ENCODE peak calls at places on chromosome X, in eight cellular contexts. One of them, this sample, is unnamed.

GRCh38 chrX:100494570-100494969 is 84.5 kb upstream of the PCDH19 start:
- DNase-seq in RWPE2: no peak
- DNase-seq in activated T-cell treated with anti-CD3 and anti-CD28 coated beads for 1 hour: no peak
- DNase-seq in HTR-8/SVneo: no peak
- DNase-seq in NCI-H1436: no peak
- DNase-seq in Daoy: no peak
- DNase-seq in cardiac muscle cell: peak
- DNase-seq in T-helper 17 cell: no peak
- DNase-seq in this sample: no peak

GRCh38 chrX:149456476-149457245 is 48.4 kb downstream of the IDS start:
- DNase-seq in cardiac muscle cell: no peak
- DNase-seq in T-helper 17 cell: no peak
- DNase-seq in HTR-8/SVneo: no peak
- DNase-seq in Daoy: no peak
- DNase-seq in NCI-H1436: no peak
- DNase-seq in RWPE2: no peak
- DNase-seq in activated T-cell treated with anti-CD3 and anti-CD28 coated beads for 1 hour: no peak
- DNase-seq in this sample: no peak

GRCh38 chrX:95145848-95146540 is 1472.0 kb downstream of the FAM133A start:
- DNase-seq in T-helper 17 cell: no peak
- DNase-seq in NCI-H1436: no peak
- DNase-seq in activated T-cell treated with anti-CD3 and anti-CD28 coated beads for 1 hour: no peak
- DNase-seq in cardiac muscle cell: no peak
- DNase-seq in Daoy: no peak
- DNase-seq in HTR-8/SVneo: no peak
- DNase-seq in RWPE2: no peak
- DNase-seq in this sample: no peak

GRCh38 chrX:46383006-46383405 is 162.2 kb downstream of the ZNF674 start:
- DNase-seq in Daoy: no peak
- DNase-seq in T-helper 17 cell: no peak
- DNase-seq in HTR-8/SVneo: no peak
- DNase-seq in NCI-H1436: no peak
- DNase-seq in activated T-cell treated with anti-CD3 and anti-CD28 coated beads for 1 hour: no peak
- DNase-seq in RWPE2: no peak
- DNase-seq in cardiac muscle cell: no peak
- DNase-seq in this sample: no peak

GRCh38 chrX:127570276-127570675 is 481.9 kb downstream of the ACTRT1 start:
- DNase-seq in RWPE2: no peak
- DNase-seq in cardiac muscle cell: no peak
- DNase-seq in NCI-H1436: no peak
- DNase-seq in HTR-8/SVneo: no peak
- DNase-seq in T-helper 17 cell: no peak
- DNase-seq in Daoy: no peak
- DNase-seq in activated T-cell treated with anti-CD3 and anti-CD28 coated beads for 1 hour: no peak
- DNase-seq in this sample: no peak

GRCh38 chrX:56385336-56385735 is 153.2 kb downstream of the KLF8 start:
- DNase-seq in activated T-cell treated with anti-CD3 and anti-CD28 coated beads for 1 hour: no peak
- DNase-seq in NCI-H1436: no peak
- DNase-seq in cardiac muscle cell: no peak
- DNase-seq in Daoy: no peak
- DNase-seq in T-helper 17 cell: no peak
- DNase-seq in HTR-8/SVneo: no peak
- DNase-seq in RWPE2: no peak
- DNase-seq in this sample: no peak

GRCh38 chrX:100341111-100341510 is 69.0 kb downstream of the PCDH19 start:
- DNase-seq in T-helper 17 cell: no peak
- DNase-seq in NCI-H1436: no peak
- DNase-seq in RWPE2: no peak
- DNase-seq in HTR-8/SVneo: no peak
- DNase-seq in activated T-cell treated with anti-CD3 and anti-CD28 coated beads for 1 hour: no peak
- DNase-seq in Daoy: no peak
- DNase-seq in cardiac muscle cell: no peak
- DNase-seq in this sample: no peak

GRCh38 chrX:12206413-12206812 is 68.1 kb downstream of the FRMPD4 start:
- DNase-seq in T-helper 17 cell: no peak
- DNase-seq in NCI-H1436: no peak
- DNase-seq in activated T-cell treated with anti-CD3 and anti-CD28 coated beads for 1 hour: no peak
- DNase-seq in HTR-8/SVneo: no peak
- DNase-seq in RWPE2: no peak
- DNase-seq in Daoy: no peak
- DNase-seq in cardiac muscle cell: no peak
- DNase-seq in this sample: no peak

GRCh38 chrX:485368-485767 is 98.7 kb upstream of the PPP2R3B start:
- DNase-seq in RWPE2: no peak
- DNase-seq in cardiac muscle cell: no peak
- DNase-seq in HTR-8/SVneo: no peak
- DNase-seq in T-helper 17 cell: no peak
- DNase-seq in Daoy: no peak
- DNase-seq in NCI-H1436: no peak
- DNase-seq in activated T-cell treated with anti-CD3 and anti-CD28 coated beads for 1 hour: no peak
- DNase-seq in this sample: no peak

GRCh38 chrX:150874448-150874847 is 24.0 kb downstream of the CD99L2 start:
- DNase-seq in cardiac muscle cell: no peak
- DNase-seq in NCI-H1436: no peak
- DNase-seq in Daoy: no peak
- DNase-seq in RWPE2: no peak
- DNase-seq in T-helper 17 cell: no peak
- DNase-seq in activated T-cell treated with anti-CD3 and anti-CD28 coated beads for 1 hour: no peak
- DNase-seq in HTR-8/SVneo: no peak
- DNase-seq in this sample: no peak

GRCh38 chrX:38165023-38165422 is 55.6 kb downstream of the SRPX start:
- DNase-seq in cardiac muscle cell: no peak
- DNase-seq in RWPE2: no peak
- DNase-seq in Daoy: no peak
- DNase-seq in HTR-8/SVneo: no peak
- DNase-seq in T-helper 17 cell: no peak
- DNase-seq in activated T-cell treated with anti-CD3 and anti-CD28 coated beads for 1 hour: no peak
- DNase-seq in NCI-H1436: no peak
- DNase-seq in this sample: no peak

GRCh38 chrX:140432328-140433025 is 72.4 kb downstream of the SOX3 start:
- DNase-seq in RWPE2: no peak
- DNase-seq in NCI-H1436: no peak
- DNase-seq in HTR-8/SVneo: no peak
- DNase-seq in cardiac muscle cell: no peak
- DNase-seq in activated T-cell treated with anti-CD3 and anti-CD28 coated beads for 1 hour: no peak
- DNase-seq in T-helper 17 cell: no peak
- DNase-seq in Daoy: no peak
- DNase-seq in this sample: no peak

GRCh38 chrX:47644557-47645091 is 5.7 kb downstream of the ELK1 start:
- DNase-seq in HTR-8/SVneo: no peak
- DNase-seq in cardiac muscle cell: peak
- DNase-seq in NCI-H1436: no peak
- DNase-seq in RWPE2: no peak
- DNase-seq in Daoy: no peak
- DNase-seq in T-helper 17 cell: no peak
- DNase-seq in activated T-cell treated with anti-CD3 and anti-CD28 coated beads for 1 hour: no peak
- DNase-seq in this sample: peak

GRCh38 chrX:40176256-40176978 is 78.7 kb upstream of the BCOR start:
- DNase-seq in cardiac muscle cell: peak
- DNase-seq in T-helper 17 cell: peak
- DNase-seq in Daoy: peak
- DNase-seq in activated T-cell treated with anti-CD3 and anti-CD28 coated beads for 1 hour: peak
- DNase-seq in RWPE2: no peak
- DNase-seq in NCI-H1436: no peak
- DNase-seq in HTR-8/SVneo: no peak
- DNase-seq in this sample: peak